ENCODE peak calls at places on chromosomes 12 and 14, in ten cellular contexts. V is GM12865; I is activated CD8-positive, alpha-beta memory T cell treated with anti-CD3 and anti-CD28 coated beads for 1 hour; Y is T-helper 17 cell; D is NCI-H2081; T is renal cortical epithelial cell; O is CD8-positive, alpha-beta T cell; U is lung; S is IMR-90; A is SW 1271. C is an unnamed sample.

GRCh38 chr12:21529456-21529855 is 3.4 kb downstream of the SPX start:
- DNase-seq in A (no peak), U (no peak), V (no peak), S (no peak), O (no peak), Y (no peak), D (no peak), T (no peak), I (no peak), C (no peak)

GRCh38 chr14:67574806-67575205 is 25.3 kb downstream of the PIGH start:
- DNase-seq in U (no peak), O (no peak), I (no peak), A (no peak), S (no peak), V (no peak), Y (no peak), T (no peak), D (no peak), C (no peak)

GRCh38 chr14:44170099-44170498 is 337.0 kb downstream of the FSCB start:
- DNase-seq in S (no peak), Y (no peak), I (no peak), T (no peak), U (no peak), D (no peak), A (no peak), O (no peak), V (no peak), C (no peak)

GRCh38 chr14:101858791-101859537 is 97.5 kb downstream of the PPP2R5C start:
- DNase-seq in I (no peak), V (no peak), T (no peak), O (no peak), U (peak), S (no peak), A (no peak), Y (no peak), D (no peak), C (no peak)

GRCh38 chr14:100714205-100714781 is 12.4 kb upstream of the DLK1 start:
- DNase-seq in O (no peak), I (no peak), T (no peak), U (no peak), A (no peak), S (no peak), V (peak), D (no peak), Y (no peak), C (peak)

GRCh38 chr12:57889541-57889989 is 43.0 kb upstream of the CTDSP2 start:
- DNase-seq in U (peak), T (no peak), V (no peak), D (peak), I (no peak), Y (no peak), O (no peak), A (no peak), S (peak), C (no peak)

GRCh38 chr14:61179776-61180398 is 101.3 kb downstream of the TMEM30B start:
- DNase-seq in T (peak), A (no peak), D (no peak), O (no peak), I (no peak), U (no peak), V (no peak), Y (no peak), S (peak), C (no peak)

GRCh38 chr12:85179680-85180300 is 100.2 kb upstream of the ALX1 start:
- DNase-seq in A (no peak), T (peak), D (no peak), V (no peak), O (no peak), I (no peak), U (no peak), Y (no peak), S (peak), C (no peak)

GRCh38 chr12:8065991-8066594 is at the start of gene C3AR1:
- DNase-seq in O (peak), A (peak), S (peak), U (no peak), D (no peak), I (no peak), T (peak), V (peak), Y (no peak), C (peak)

GRCh38 chr14:50675597-50675996 is 7.5 kb upstream of the SAV1 start:
- DNase-seq in Y (no peak), I (no peak), S (peak), A (peak), O (no peak), D (no peak), V (no peak), T (no peak), U (no peak), C (no peak)

GRCh38 chr14:99684356-99684952 is 356 bp downstream of the CYP46A1 start:
- DNase-seq in D (peak), V (peak), Y (no peak), S (peak), O (no peak), I (no peak), T (no peak), U (no peak), A (no peak), C (no peak)

GRCh38 chr12:75631809-75632208 is 120.4 kb upstream of the KRR1 start:
- DNase-seq in D (no peak), A (no peak), U (no peak), I (no peak), O (no peak), V (no peak), Y (no peak), T (no peak), S (no peak), C (no peak)